ENCODE peak calls at places on chromosome X, in seven cellular contexts. One of them, this sample, is unnamed.

GRCh38 chrX:7706032-7706431 is 136.9 kb upstream of the VCX start:
- DNase-seq in hepatocyte: no peak
- DNase-seq in Karpas-422: no peak
- DNase-seq in cardiac muscle cell: no peak
- DNase-seq in IMR-90: no peak
- DNase-seq in lower lobe of right lung: no peak
- DNase-seq in neural progenitor cell: no peak
- DNase-seq in this sample: no peak

GRCh38 chrX:149630681-149631292 is 805 bp downstream of the TMEM185A start:
- DNase-seq in Karpas-422: no peak
- DNase-seq in cardiac muscle cell: peak
- DNase-seq in IMR-90: peak
- DNase-seq in hepatocyte: peak
- DNase-seq in neural progenitor cell: no peak
- DNase-seq in lower lobe of right lung: no peak
- DNase-seq in this sample: peak

GRCh38 chrX:119218198-119218597 is 17.9 kb upstream of the PGRMC1 start:
- DNase-seq in lower lobe of right lung: no peak
- DNase-seq in hepatocyte: no peak
- DNase-seq in cardiac muscle cell: peak
- DNase-seq in IMR-90: peak
- DNase-seq in Karpas-422: peak
- DNase-seq in neural progenitor cell: no peak
- DNase-seq in this sample: no peak

GRCh38 chrX:143669395-143669794 is 33.5 kb upstream of the SLITRK4 start:
- DNase-seq in IMR-90: no peak
- DNase-seq in neural progenitor cell: peak
- DNase-seq in lower lobe of right lung: no peak
- DNase-seq in Karpas-422: peak
- DNase-seq in hepatocyte: peak
- DNase-seq in cardiac muscle cell: peak
- DNase-seq in this sample: no peak

GRCh38 chrX:46750829-46751228 is 8.1 kb downstream of the SLC9A7 start:
- DNase-seq in IMR-90: no peak
- DNase-seq in Karpas-422: no peak
- DNase-seq in neural progenitor cell: no peak
- DNase-seq in cardiac muscle cell: no peak
- DNase-seq in lower lobe of right lung: no peak
- DNase-seq in hepatocyte: no peak
- DNase-seq in this sample: no peak

GRCh38 chrX:52341493-52341892 is 27.3 kb upstream of the XAGE2 start:
- DNase-seq in hepatocyte: no peak
- DNase-seq in Karpas-422: no peak
- DNase-seq in cardiac muscle cell: no peak
- DNase-seq in lower lobe of right lung: no peak
- DNase-seq in neural progenitor cell: no peak
- DNase-seq in IMR-90: no peak
- DNase-seq in this sample: no peak

GRCh38 chrX:21658152-21658737 is at the start of gene KLHL34:
- DNase-seq in lower lobe of right lung: no peak
- DNase-seq in hepatocyte: no peak
- DNase-seq in IMR-90: no peak
- DNase-seq in neural progenitor cell: no peak
- DNase-seq in Karpas-422: no peak
- DNase-seq in cardiac muscle cell: no peak
- DNase-seq in this sample: no peak

GRCh38 chrX:40755291-40756249 is 20.2 kb upstream of the MED14 start:
- DNase-seq in hepatocyte: no peak
- DNase-seq in Karpas-422: no peak
- DNase-seq in cardiac muscle cell: peak
- DNase-seq in neural progenitor cell: no peak
- DNase-seq in IMR-90: peak
- DNase-seq in lower lobe of right lung: no peak
- DNase-seq in this sample: peak

GRCh38 chrX:64842492-64842891 is 133.8 kb downstream of the ZC4H2 start:
- DNase-seq in hepatocyte: no peak
- DNase-seq in IMR-90: no peak
- DNase-seq in neural progenitor cell: no peak
- DNase-seq in cardiac muscle cell: no peak
- DNase-seq in lower lobe of right lung: no peak
- DNase-seq in Karpas-422: no peak
- DNase-seq in this sample: no peak

GRCh38 chrX:31307952-31308351 is 236.1 kb upstream of the FTHL17 start:
- DNase-seq in cardiac muscle cell: no peak
- DNase-seq in lower lobe of right lung: no peak
- DNase-seq in IMR-90: no peak
- DNase-seq in neural progenitor cell: no peak
- DNase-seq in hepatocyte: no peak
- DNase-seq in Karpas-422: no peak
- DNase-seq in this sample: no peak

GRCh38 chrX:21528076-21528475 is 130.1 kb downstream of the KLHL34 start:
- DNase-seq in neural progenitor cell: no peak
- DNase-seq in lower lobe of right lung: no peak
- DNase-seq in IMR-90: peak
- DNase-seq in cardiac muscle cell: no peak
- DNase-seq in hepatocyte: no peak
- DNase-seq in Karpas-422: no peak
- DNase-seq in this sample: no peak

GRCh38 chrX:15781964-15782711 is 8.1 kb upstream of the ZRSR2 start:
- DNase-seq in hepatocyte: no peak
- DNase-seq in lower lobe of right lung: no peak
- DNase-seq in cardiac muscle cell: no peak
- DNase-seq in IMR-90: no peak
- DNase-seq in neural progenitor cell: no peak
- DNase-seq in Karpas-422: peak
- DNase-seq in this sample: no peak

GRCh38 chrX:33014086-33014485 is 197.3 kb downstream of the DMD start:
- DNase-seq in hepatocyte: no peak
- DNase-seq in cardiac muscle cell: no peak
- DNase-seq in IMR-90: no peak
- DNase-seq in Karpas-422: no peak
- DNase-seq in lower lobe of right lung: no peak
- DNase-seq in neural progenitor cell: no peak
- DNase-seq in this sample: no peak

GRCh38 chrX:136214551-136214950 is 36.6 kb downstream of the MAP7D3 start:
- DNase-seq in IMR-90: peak
- DNase-seq in hepatocyte: peak
- DNase-seq in lower lobe of right lung: no peak
- DNase-seq in neural progenitor cell: no peak
- DNase-seq in cardiac muscle cell: peak
- DNase-seq in Karpas-422: no peak
- DNase-seq in this sample: peak

GRCh38 chrX:17527135-17527701 is 152.2 kb downstream of the NHS start:
- DNase-seq in hepatocyte: no peak
- DNase-seq in lower lobe of right lung: peak
- DNase-seq in cardiac muscle cell: peak
- DNase-seq in neural progenitor cell: peak
- DNase-seq in IMR-90: peak
- DNase-seq in Karpas-422: no peak
- DNase-seq in this sample: peak

GRCh38 chrX:112841114-112841819 is 636 bp upstream of the AMOT start:
- DNase-seq in hepatocyte: peak
- DNase-seq in Karpas-422: peak
- DNase-seq in cardiac muscle cell: peak
- DNase-seq in IMR-90: peak
- DNase-seq in neural progenitor cell: peak
- DNase-seq in lower lobe of right lung: peak
- DNase-seq in this sample: peak

GRCh38 chrX:291411-291901 is 10.3 kb downstream of the PLCXD1 start:
- DNase-seq in neural progenitor cell: no peak
- DNase-seq in IMR-90: no peak
- DNase-seq in Karpas-422: no peak
- DNase-seq in hepatocyte: no peak
- DNase-seq in lower lobe of right lung: peak
- DNase-seq in cardiac muscle cell: no peak
- DNase-seq in this sample: no peak

GRCh38 chrX:106404512-106404911 is 207.3 kb upstream of the RADX start:
- DNase-seq in Karpas-422: no peak
- DNase-seq in neural progenitor cell: no peak
- DNase-seq in IMR-90: no peak
- DNase-seq in lower lobe of right lung: no peak
- DNase-seq in cardiac muscle cell: no peak
- DNase-seq in hepatocyte: peak
- DNase-seq in this sample: no peak

GRCh38 chrX:22365460-22365859 is 92.7 kb downstream of the CBLL2 start:
- DNase-seq in lower lobe of right lung: no peak
- DNase-seq in neural progenitor cell: no peak
- DNase-seq in cardiac muscle cell: peak
- DNase-seq in hepatocyte: no peak
- DNase-seq in Karpas-422: no peak
- DNase-seq in IMR-90: peak
- DNase-seq in this sample: peak

GRCh38 chrX:17633546-17633945 is 103.7 kb upstream of the SCML1 start:
- DNase-seq in cardiac muscle cell: no peak
- DNase-seq in neural progenitor cell: no peak
- DNase-seq in lower lobe of right lung: no peak
- DNase-seq in hepatocyte: no peak
- DNase-seq in Karpas-422: no peak
- DNase-seq in IMR-90: no peak
- DNase-seq in this sample: no peak

GRCh38 chrX:108396188-108396885 is 41.9 kb downstream of the COL4A6 start:
- DNase-seq in neural progenitor cell: no peak
- DNase-seq in Karpas-422: no peak
- DNase-seq in hepatocyte: peak
- DNase-seq in cardiac muscle cell: no peak
- DNase-seq in IMR-90: peak
- DNase-seq in lower lobe of right lung: no peak
- DNase-seq in this sample: no peak

GRCh38 chrX:119573840-119574393 is 446 bp upstream of the UBE2A start:
- DNase-seq in Karpas-422: peak
- DNase-seq in hepatocyte: peak
- DNase-seq in lower lobe of right lung: no peak
- DNase-seq in cardiac muscle cell: peak
- DNase-seq in neural progenitor cell: no peak
- DNase-seq in IMR-90: peak
- DNase-seq in this sample: peak

GRCh38 chrX:43969504-43970501 is 3.4 kb downstream of the NDP start:
- DNase-seq in neural progenitor cell: peak
- DNase-seq in cardiac muscle cell: peak
- DNase-seq in lower lobe of right lung: no peak
- DNase-seq in Karpas-422: no peak
- DNase-seq in IMR-90: peak
- DNase-seq in hepatocyte: no peak
- DNase-seq in this sample: peak

GRCh38 chrX:12814434-12814833 is 23.2 kb downstream of the PRPS2 start:
- DNase-seq in IMR-90: peak
- DNase-seq in cardiac muscle cell: peak
- DNase-seq in neural progenitor cell: peak
- DNase-seq in hepatocyte: peak
- DNase-seq in lower lobe of right lung: no peak
- DNase-seq in Karpas-422: peak
- DNase-seq in this sample: no peak

GRCh38 chrX:49230500-49231232 is 2.5 kb downstream of the CACNA1F start:
- DNase-seq in neural progenitor cell: peak
- DNase-seq in IMR-90: no peak
- DNase-seq in Karpas-422: peak
- DNase-seq in cardiac muscle cell: no peak
- DNase-seq in hepatocyte: peak
- DNase-seq in lower lobe of right lung: peak
- DNase-seq in this sample: no peak

DNA sequence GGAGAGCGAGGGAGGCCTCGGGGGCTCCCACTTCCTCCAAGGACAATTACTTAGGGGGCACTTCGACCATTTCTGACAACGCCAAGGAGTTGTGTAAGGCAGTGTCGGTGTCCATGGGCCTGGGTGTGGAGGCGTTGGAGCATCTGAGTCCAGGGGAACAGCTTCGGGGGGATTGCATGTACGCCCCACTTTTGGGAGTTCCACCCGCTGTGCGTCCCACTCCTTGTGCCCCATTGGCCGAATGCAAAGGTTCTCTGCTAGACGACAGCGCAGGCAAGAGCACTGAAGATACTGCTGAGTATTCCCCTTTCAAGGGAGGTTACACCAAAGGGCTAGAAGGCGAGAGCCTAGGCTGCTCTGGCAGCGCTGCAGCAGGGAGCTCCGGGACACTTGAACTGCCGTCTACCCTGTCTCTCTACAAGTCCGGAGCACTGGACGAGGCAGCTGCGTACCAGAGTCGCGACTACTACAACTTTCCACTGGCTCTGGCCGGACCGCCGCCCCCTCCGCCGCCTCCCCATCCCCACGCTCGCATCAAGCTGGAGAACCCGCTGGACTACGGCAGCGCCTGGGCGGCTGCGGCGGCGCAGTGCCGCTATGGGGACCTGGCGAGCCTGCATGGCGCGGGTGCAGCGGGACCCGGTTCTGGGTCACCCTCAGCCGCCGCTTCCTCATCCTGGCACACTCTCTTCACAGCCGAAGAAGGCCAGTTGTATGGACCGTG is 2.1 kb downstream of the AR start:
- DNase-seq in cardiac muscle cell: no peak
- DNase-seq in hepatocyte: peak
- DNase-seq in IMR-90: no peak
- DNase-seq in lower lobe of right lung: peak
- DNase-seq in neural progenitor cell: peak
- DNase-seq in Karpas-422: no peak
- DNase-seq in this sample: peak
- H3K4me3 ChIP-seq in cardiac muscle cell: peak
- H3K4me3 ChIP-seq in hepatocyte: peak
- H3K4me3 ChIP-seq in IMR-90: peak
- H3K4me3 ChIP-seq in lower lobe of right lung: peak
- H3K4me3 ChIP-seq in neural progenitor cell: peak
- H3K4me3 ChIP-seq in Karpas-422: no peak
- H3K4me3 ChIP-seq in this sample: peak

GRCh38 chrX:96715412-96715940 is 30.8 kb downstream of the DIAPH2 start:
- DNase-seq in Karpas-422: no peak
- DNase-seq in lower lobe of right lung: no peak
- DNase-seq in cardiac muscle cell: no peak
- DNase-seq in neural progenitor cell: no peak
- DNase-seq in hepatocyte: no peak
- DNase-seq in IMR-90: peak
- DNase-seq in this sample: no peak
- H3K4me3 ChIP-seq in Karpas-422: no peak
- H3K4me3 ChIP-seq in lower lobe of right lung: no peak
- H3K4me3 ChIP-seq in cardiac muscle cell: no peak
- H3K4me3 ChIP-seq in neural progenitor cell: no peak
- H3K4me3 ChIP-seq in hepatocyte: no peak
- H3K4me3 ChIP-seq in IMR-90: no peak
- H3K4me3 ChIP-seq in this sample: no peak

DNA sequence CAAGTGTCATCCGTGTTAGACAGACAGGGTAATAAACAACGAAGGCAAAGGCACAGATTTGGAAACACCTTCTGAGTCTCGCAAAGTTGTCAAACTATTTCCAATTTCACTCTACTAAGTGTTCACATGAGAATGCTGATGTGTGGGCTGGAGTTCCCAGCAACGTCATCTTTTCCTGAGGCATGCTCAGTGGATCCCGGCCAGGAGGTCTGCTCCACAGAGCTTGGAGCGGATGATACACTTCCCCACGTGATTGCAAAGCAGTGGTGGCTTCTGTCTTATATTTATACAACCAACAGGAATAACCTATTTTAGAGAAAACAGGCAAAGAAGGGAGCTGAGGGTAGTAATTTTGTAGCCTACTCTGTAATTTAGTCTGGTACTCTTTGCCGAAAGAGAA is 40.1 kb upstream of the PDK3 start:
- DNase-seq in neural progenitor cell: no peak
- DNase-seq in lower lobe of right lung: no peak
- DNase-seq in cardiac muscle cell: peak
- DNase-seq in IMR-90: peak
- DNase-seq in Karpas-422: no peak
- DNase-seq in hepatocyte: peak
- DNase-seq in this sample: peak
- H3K4me3 ChIP-seq in neural progenitor cell: no peak
- H3K4me3 ChIP-seq in lower lobe of right lung: no peak
- H3K4me3 ChIP-seq in cardiac muscle cell: no peak
- H3K4me3 ChIP-seq in IMR-90: no peak
- H3K4me3 ChIP-seq in Karpas-422: no peak
- H3K4me3 ChIP-seq in hepatocyte: no peak
- H3K4me3 ChIP-seq in this sample: no peak

GRCh38 chrX:154748712-154749339 is 2.1 kb downstream of the GAB3 start:
- DNase-seq in IMR-90: peak
- DNase-seq in Karpas-422: peak
- DNase-seq in hepatocyte: peak
- DNase-seq in lower lobe of right lung: no peak
- DNase-seq in neural progenitor cell: peak
- DNase-seq in cardiac muscle cell: peak
- DNase-seq in this sample: peak
- H3K4me3 ChIP-seq in IMR-90: no peak
- H3K4me3 ChIP-seq in Karpas-422: no peak
- H3K4me3 ChIP-seq in hepatocyte: no peak
- H3K4me3 ChIP-seq in lower lobe of right lung: peak
- H3K4me3 ChIP-seq in neural progenitor cell: no peak
- H3K4me3 ChIP-seq in cardiac muscle cell: no peak
- H3K4me3 ChIP-seq in this sample: no peak